ENCODE peak calls at places on chromosomes 12 and 14, in five cellular contexts. One of them, this sample, is unnamed. For H3K9me3, the result is how much of the 10 kb centered on the place peaks cover.

GRCh38 chr12:130139971-130140547 is 22.2 kb upstream of the FZD10 start:
- DNase-seq in hepatocyte: peak
- DNase-seq in A549: no peak
- DNase-seq in IMR-90: no peak
- DNase-seq in DND-41: no peak
- DNase-seq in this sample: no peak

GRCh38 chr14:72852194-72852593 is 41.7 kb downstream of the DPF3 start:
- DNase-seq in hepatocyte: no peak
- DNase-seq in A549: no peak
- DNase-seq in IMR-90: no peak
- DNase-seq in DND-41: no peak
- DNase-seq in this sample: no peak

GRCh38 chr14:102262894-102263462 is 42.0 kb downstream of the MOK start:
- DNase-seq in hepatocyte: no peak
- DNase-seq in A549: peak
- DNase-seq in IMR-90: peak
- DNase-seq in DND-41: no peak
- DNase-seq in this sample: no peak

GRCh38 chr12:119512772-119513497 is 80.6 kb upstream of the TMEM233 start:
- DNase-seq in hepatocyte: peak
- DNase-seq in A549: no peak
- DNase-seq in IMR-90: no peak
- DNase-seq in DND-41: peak
- DNase-seq in this sample: no peak

GRCh38 chr14:34971381-34971780 is 11.4 kb upstream of the SRP54 start:
- DNase-seq in hepatocyte: no peak
- DNase-seq in A549: no peak
- DNase-seq in IMR-90: peak
- DNase-seq in DND-41: no peak
- DNase-seq in this sample: no peak

GRCh38 chr12:5200276-5201087 is 156.8 kb downstream of the KCNA5 start:
- DNase-seq in hepatocyte: peak
- DNase-seq in A549: peak
- DNase-seq in IMR-90: peak
- DNase-seq in DND-41: peak
- DNase-seq in this sample: peak

GRCh38 chr12:49187184-49187583 is 1.7 kb downstream of the TUBA1A start:
- DNase-seq in hepatocyte: peak
- DNase-seq in A549: no peak
- DNase-seq in IMR-90: peak
- DNase-seq in DND-41: no peak
- DNase-seq in this sample: no peak

GRCh38 chr12:49541911-49542505 is 3.2 kb downstream of the KCNH3 start:
- DNase-seq in hepatocyte: no peak
- DNase-seq in A549: no peak
- DNase-seq in IMR-90: no peak
- DNase-seq in DND-41: no peak
- DNase-seq in this sample: no peak

GRCh38 chr14:25111061-25111601 is 61.2 kb upstream of the STXBP6 start:
- DNase-seq in hepatocyte: peak
- DNase-seq in A549: no peak
- DNase-seq in IMR-90: peak
- DNase-seq in DND-41: no peak
- DNase-seq in this sample: no peak

GRCh38 chr12:29066061-29066588 is 83.0 kb upstream of the FAR2 start:
- DNase-seq in hepatocyte: no peak
- DNase-seq in A549: no peak
- DNase-seq in IMR-90: peak
- DNase-seq in DND-41: no peak
- DNase-seq in this sample: no peak

GRCh38 chr12:46443594-46444263 is 71.2 kb upstream of the SLC38A2 start:
- DNase-seq in hepatocyte: no peak
- DNase-seq in A549: no peak
- DNase-seq in IMR-90: no peak
- DNase-seq in DND-41: no peak
- DNase-seq in this sample: no peak

GRCh38 chr12:124683330-124683662 is 115.9 kb upstream of the NCOR2 start:
- DNase-seq in hepatocyte: peak
- DNase-seq in A549: peak
- DNase-seq in IMR-90: peak
- DNase-seq in DND-41: no peak
- DNase-seq in this sample: no peak

GRCh38 chr12:49208661-49209060 is 19.8 kb upstream of the TUBA1A start:
- DNase-seq in hepatocyte: no peak
- DNase-seq in A549: no peak
- DNase-seq in IMR-90: no peak
- DNase-seq in DND-41: no peak
- DNase-seq in this sample: no peak

GRCh38 chr12:6443361-6443983 is 1.3 kb upstream of the CD27 start:
- DNase-seq in hepatocyte: no peak
- DNase-seq in A549: no peak
- DNase-seq in IMR-90: no peak
- DNase-seq in DND-41: peak
- DNase-seq in this sample: peak

GRCh38 chr12:32988982-32989381 is 92.4 kb upstream of the PKP2 start:
- DNase-seq in hepatocyte: no peak
- DNase-seq in A549: no peak
- DNase-seq in IMR-90: no peak
- DNase-seq in DND-41: no peak
- DNase-seq in this sample: no peak

GRCh38 chr14:103549361-103550311 is 12.8 kb downstream of the BAG5 start:
- DNase-seq in hepatocyte: no peak
- DNase-seq in A549: no peak
- DNase-seq in IMR-90: no peak
- DNase-seq in DND-41: no peak
- DNase-seq in this sample: no peak

GRCh38 chr14:78638926-78639325 is 468.8 kb downstream of the NRXN3 start:
- DNase-seq in hepatocyte: no peak
- DNase-seq in A549: no peak
- DNase-seq in IMR-90: no peak
- DNase-seq in DND-41: no peak
- DNase-seq in this sample: no peak

GRCh38 chr12:75947171-75947723 is 84.3 kb downstream of the PHLDA1 start:
- DNase-seq in hepatocyte: no peak
- DNase-seq in A549: no peak
- DNase-seq in IMR-90: no peak
- DNase-seq in DND-41: no peak
- DNase-seq in this sample: no peak

GRCh38 chr12:112617191-112617505 is 174.4 kb upstream of the RPH3A start:
- DNase-seq in hepatocyte: no peak
- DNase-seq in A549: no peak
- DNase-seq in IMR-90: no peak
- DNase-seq in DND-41: no peak
- DNase-seq in this sample: no peak

GRCh38 chr12:107523760-107524558 is 161.6 kb upstream of the PWP1 start:
- DNase-seq in hepatocyte: no peak
- DNase-seq in A549: no peak
- DNase-seq in IMR-90: no peak
- DNase-seq in DND-41: no peak
- DNase-seq in this sample: no peak

GRCh38 chr12:115572440-115572839 is 705.1 kb downstream of the MED13L start:
- DNase-seq in hepatocyte: no peak
- DNase-seq in A549: no peak
- DNase-seq in IMR-90: peak
- DNase-seq in DND-41: no peak
- DNase-seq in this sample: no peak

GRCh38 chr12:133124674-133125073 is 5.4 kb downstream of the ZNF891 start:
- DNase-seq in hepatocyte: no peak
- DNase-seq in A549: no peak
- DNase-seq in IMR-90: no peak
- DNase-seq in DND-41: no peak
- DNase-seq in this sample: no peak

DNA sequence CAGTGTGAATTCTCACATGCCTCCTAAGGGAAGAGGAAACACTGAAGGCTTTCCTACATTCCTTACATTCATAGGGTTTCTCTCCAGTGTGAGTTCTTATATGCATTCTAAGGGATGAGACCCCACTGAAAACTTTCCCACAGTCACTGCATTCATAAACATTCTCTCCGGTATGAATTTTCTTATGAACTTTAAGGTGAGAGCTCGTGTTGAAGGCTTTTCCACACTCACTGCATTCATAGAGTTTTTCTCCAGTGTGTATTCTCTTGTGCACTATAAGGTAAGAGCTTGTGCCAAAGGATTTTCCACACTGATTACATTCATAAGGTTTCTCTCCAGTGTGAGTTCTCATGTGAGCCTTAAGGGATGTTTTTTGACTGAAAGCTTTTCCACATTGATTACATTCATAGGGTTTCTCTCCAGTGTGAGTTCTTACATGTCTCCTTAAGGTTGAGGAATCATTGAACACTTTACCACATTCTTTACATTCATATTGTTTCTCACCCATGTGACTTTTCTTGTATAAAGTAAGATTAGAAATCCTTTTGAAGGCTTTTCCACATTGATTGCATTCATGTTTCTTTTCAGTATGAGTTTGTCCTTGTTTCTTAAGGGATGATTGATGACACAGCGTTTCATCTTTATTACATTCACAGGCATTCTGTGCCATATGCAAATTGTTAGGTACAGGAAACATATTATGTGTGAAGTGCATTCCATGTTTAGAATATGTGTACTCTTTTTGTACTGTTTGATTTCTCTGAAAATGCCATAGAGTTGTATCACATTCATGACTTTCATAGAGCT is 9.5 kb downstream of the ZNF891 start:
- DNase-seq in hepatocyte: no peak
- DNase-seq in A549: no peak
- DNase-seq in IMR-90: no peak
- DNase-seq in DND-41: no peak
- DNase-seq in this sample: no peak
- H3K9me3 ChIP-seq in hepatocyte: half or more
- H3K9me3 ChIP-seq in A549: half or more
- H3K9me3 ChIP-seq in IMR-90: half or more
- H3K9me3 ChIP-seq in DND-41: half or more
- H3K9me3 ChIP-seq in this sample: under half

GRCh38 chr12:96448287-96448686 is 41.1 kb upstream of the CFAP54 start:
- DNase-seq in hepatocyte: no peak
- DNase-seq in A549: no peak
- DNase-seq in IMR-90: peak
- DNase-seq in DND-41: no peak
- DNase-seq in this sample: no peak
- H3K4me2 ChIP-seq in hepatocyte: no peak
- H3K4me2 ChIP-seq in A549: no peak
- H3K4me2 ChIP-seq in IMR-90: no peak
- H3K4me2 ChIP-seq in DND-41: no peak
- H3K4me2 ChIP-seq in this sample: no peak

GRCh38 chr14:55212611-55213010 is 21.2 kb upstream of the DLGAP5 start:
- DNase-seq in hepatocyte: no peak
- DNase-seq in A549: no peak
- DNase-seq in IMR-90: no peak
- DNase-seq in DND-41: no peak
- DNase-seq in this sample: no peak

GRCh38 chr14:55206175-55206574 is 14.8 kb upstream of the DLGAP5 start:
- DNase-seq in hepatocyte: no peak
- DNase-seq in A549: no peak
- DNase-seq in IMR-90: no peak
- DNase-seq in DND-41: no peak
- DNase-seq in this sample: no peak

DNA sequence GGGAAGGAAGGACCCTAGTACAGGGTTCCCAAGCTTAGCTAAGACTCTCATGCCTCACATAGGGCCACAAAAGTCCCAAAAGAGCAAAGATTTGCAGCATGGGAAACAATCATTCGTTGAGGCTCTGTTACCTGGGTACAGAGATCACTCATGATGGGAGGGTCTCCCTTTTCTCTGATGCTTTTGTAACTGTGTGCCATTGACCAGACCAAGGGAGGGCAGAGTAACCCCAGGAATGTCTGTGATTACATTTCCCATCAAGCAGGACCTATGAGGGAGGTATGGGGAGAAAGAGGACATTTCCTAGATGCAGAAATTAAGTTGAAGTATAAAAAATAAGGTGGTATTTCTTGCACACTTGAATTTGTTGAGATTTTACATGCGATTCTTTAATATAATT is 16.4 kb upstream of the DLGAP5 start:
- DNase-seq in hepatocyte: no peak
- DNase-seq in A549: no peak
- DNase-seq in IMR-90: no peak
- DNase-seq in DND-41: no peak
- DNase-seq in this sample: no peak
- TF ChIP-seq CTCF in hepatocyte: no peak
- TF ChIP-seq CTCF in A549: no peak
- TF ChIP-seq CTCF in IMR-90: no peak
- TF ChIP-seq CTCF in DND-41: no peak
- TF ChIP-seq CTCF in this sample: no peak

DNA sequence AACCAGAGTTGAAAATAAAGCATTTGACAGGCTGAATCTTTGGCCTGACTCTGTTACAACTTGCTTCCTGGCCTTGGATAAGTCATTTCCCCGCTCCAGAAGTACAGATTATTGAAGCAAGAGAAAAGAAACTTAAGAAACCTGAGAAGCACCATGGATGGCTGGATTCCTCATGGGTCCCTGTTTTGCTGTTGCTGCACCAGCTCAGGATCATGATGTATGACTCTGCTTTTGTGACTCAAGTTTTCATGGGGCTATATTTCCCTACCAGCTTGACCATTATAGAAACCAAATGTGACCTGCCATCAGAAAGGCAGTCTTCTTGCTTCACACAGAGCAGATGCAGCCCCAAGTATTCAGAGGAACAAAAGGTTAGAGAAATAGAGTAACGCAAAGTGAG is 921.8 kb downstream of the BCL11B start:
- DNase-seq in hepatocyte: no peak
- DNase-seq in A549: no peak
- DNase-seq in IMR-90: no peak
- DNase-seq in DND-41: no peak
- DNase-seq in this sample: no peak
- H3K9me3 ChIP-seq in hepatocyte: under half
- H3K9me3 ChIP-seq in A549: under half
- H3K9me3 ChIP-seq in IMR-90: under half
- H3K9me3 ChIP-seq in DND-41: under half
- H3K9me3 ChIP-seq in this sample: under half

GRCh38 chr12:1814266-1814665 is 6.1 kb upstream of the LRTM2 start:
- DNase-seq in hepatocyte: no peak
- DNase-seq in A549: no peak
- DNase-seq in IMR-90: no peak
- DNase-seq in DND-41: no peak
- DNase-seq in this sample: no peak

GRCh38 chr12:1811281-1811947 is 9.0 kb upstream of the LRTM2 start:
- DNase-seq in hepatocyte: no peak
- DNase-seq in A549: no peak
- DNase-seq in IMR-90: peak
- DNase-seq in DND-41: no peak
- DNase-seq in this sample: no peak

GRCh38 chr12:1810931-1811280 is 9.5 kb upstream of the LRTM2 start:
- DNase-seq in hepatocyte: no peak
- DNase-seq in A549: no peak
- DNase-seq in IMR-90: no peak
- DNase-seq in DND-41: no peak
- DNase-seq in this sample: no peak

GRCh38 chr12:1811948-1812291 is 8.4 kb upstream of the LRTM2 start:
- DNase-seq in hepatocyte: no peak
- DNase-seq in A549: no peak
- DNase-seq in IMR-90: no peak
- DNase-seq in DND-41: no peak
- DNase-seq in this sample: no peak

GRCh38 chr12:1812650-1813302 is 7.6 kb upstream of the LRTM2 start:
- DNase-seq in hepatocyte: peak
- DNase-seq in A549: no peak
- DNase-seq in IMR-90: peak
- DNase-seq in DND-41: no peak
- DNase-seq in this sample: peak
- H3K4me2 ChIP-seq in hepatocyte: no peak
- H3K4me2 ChIP-seq in A549: peak
- H3K4me2 ChIP-seq in IMR-90: no peak
- H3K4me2 ChIP-seq in DND-41: no peak
- H3K4me2 ChIP-seq in this sample: peak